ENCODE peak calls at places on chromosomes 12 and 14, in six cellular contexts. One of them, this sample, is unnamed.

GRCh38 chr14:104895786-104896642 is 28.7 kb upstream of the PLD4 start:
- DNase-seq in iris pigment epithelial cell: no peak
- DNase-seq in GM20000: no peak
- DNase-seq in OCI-M1: peak
- DNase-seq in RCC 7860: no peak
- DNase-seq in naive B cell: no peak
- DNase-seq in this sample: no peak

GRCh38 chr12:112901271-112901670 is 5.5 kb upstream of the OAS1 start:
- DNase-seq in GM20000: no peak
- DNase-seq in OCI-M1: no peak
- DNase-seq in naive B cell: no peak
- DNase-seq in iris pigment epithelial cell: no peak
- DNase-seq in RCC 7860: no peak
- DNase-seq in this sample: no peak

GRCh38 chr14:96754162-96754844 is 42.9 kb upstream of the VRK1 start:
- DNase-seq in iris pigment epithelial cell: peak
- DNase-seq in RCC 7860: no peak
- DNase-seq in naive B cell: no peak
- DNase-seq in GM20000: no peak
- DNase-seq in OCI-M1: no peak
- DNase-seq in this sample: no peak

GRCh38 chr14:79256311-79256879 is 954.9 kb downstream of the DIO2 start:
- DNase-seq in RCC 7860: no peak
- DNase-seq in iris pigment epithelial cell: no peak
- DNase-seq in OCI-M1: peak
- DNase-seq in GM20000: no peak
- DNase-seq in naive B cell: no peak
- DNase-seq in this sample: no peak

GRCh38 chr12:93020998-93021597 is 92.0 kb upstream of the EEA1 start:
- DNase-seq in GM20000: no peak
- DNase-seq in OCI-M1: peak
- DNase-seq in iris pigment epithelial cell: no peak
- DNase-seq in naive B cell: no peak
- DNase-seq in RCC 7860: no peak
- DNase-seq in this sample: no peak

GRCh38 chr12:119363037-119363436 is 28.5 kb downstream of the CCDC60 start:
- DNase-seq in iris pigment epithelial cell: no peak
- DNase-seq in GM20000: no peak
- DNase-seq in naive B cell: no peak
- DNase-seq in RCC 7860: no peak
- DNase-seq in OCI-M1: no peak
- DNase-seq in this sample: no peak

GRCh38 chr14:61034416-61035100 is 53.5 kb downstream of the SLC38A6 start:
- DNase-seq in naive B cell: no peak
- DNase-seq in iris pigment epithelial cell: no peak
- DNase-seq in OCI-M1: peak
- DNase-seq in GM20000: peak
- DNase-seq in RCC 7860: no peak
- DNase-seq in this sample: no peak

GRCh38 chr12:68483592-68484373 is 126.9 kb upstream of the RAP1B start:
- DNase-seq in RCC 7860: no peak
- DNase-seq in OCI-M1: peak
- DNase-seq in iris pigment epithelial cell: peak
- DNase-seq in GM20000: no peak
- DNase-seq in naive B cell: no peak
- DNase-seq in this sample: no peak

GRCh38 chr12:107053709-107054108 is 39.6 kb downstream of the CRY1 start:
- DNase-seq in iris pigment epithelial cell: no peak
- DNase-seq in GM20000: no peak
- DNase-seq in naive B cell: no peak
- DNase-seq in OCI-M1: no peak
- DNase-seq in RCC 7860: no peak
- DNase-seq in this sample: no peak

GRCh38 chr12:32331133-32331532 is 68.2 kb upstream of the FGD4 start:
- DNase-seq in RCC 7860: no peak
- DNase-seq in iris pigment epithelial cell: peak
- DNase-seq in naive B cell: no peak
- DNase-seq in GM20000: no peak
- DNase-seq in OCI-M1: no peak
- DNase-seq in this sample: peak

GRCh38 chr12:69553626-69554248 is 31.5 kb upstream of the CCT2 start:
- DNase-seq in RCC 7860: no peak
- DNase-seq in OCI-M1: no peak
- DNase-seq in GM20000: peak
- DNase-seq in naive B cell: no peak
- DNase-seq in iris pigment epithelial cell: peak
- DNase-seq in this sample: peak

GRCh38 chr14:91300283-91300841 is 55.9 kb upstream of the GPR68 start:
- DNase-seq in GM20000: no peak
- DNase-seq in iris pigment epithelial cell: peak
- DNase-seq in RCC 7860: no peak
- DNase-seq in OCI-M1: no peak
- DNase-seq in naive B cell: no peak
- DNase-seq in this sample: peak

GRCh38 chr14:90558983-90559590 is 162.3 kb downstream of the CALM1 start:
- DNase-seq in iris pigment epithelial cell: no peak
- DNase-seq in RCC 7860: no peak
- DNase-seq in OCI-M1: no peak
- DNase-seq in GM20000: no peak
- DNase-seq in naive B cell: no peak
- DNase-seq in this sample: no peak

GRCh38 chr12:131537267-131537920 is 173.5 kb upstream of the SFSWAP start:
- DNase-seq in OCI-M1: no peak
- DNase-seq in GM20000: no peak
- DNase-seq in RCC 7860: no peak
- DNase-seq in naive B cell: no peak
- DNase-seq in iris pigment epithelial cell: no peak
- DNase-seq in this sample: no peak

GRCh38 chr14:72830356-72830755 is 63.5 kb downstream of the DPF3 start:
- DNase-seq in naive B cell: no peak
- DNase-seq in GM20000: no peak
- DNase-seq in iris pigment epithelial cell: no peak
- DNase-seq in OCI-M1: no peak
- DNase-seq in RCC 7860: no peak
- DNase-seq in this sample: no peak

GRCh38 chr12:42296503-42297109 is 29.3 kb downstream of the ZCRB1 start:
- DNase-seq in RCC 7860: no peak
- DNase-seq in iris pigment epithelial cell: peak
- DNase-seq in naive B cell: no peak
- DNase-seq in OCI-M1: peak
- DNase-seq in GM20000: no peak
- DNase-seq in this sample: no peak

GRCh38 chr14:65421201-65421981 is 8.9 kb downstream of the FUT8 start:
- DNase-seq in OCI-M1: peak
- DNase-seq in GM20000: no peak
- DNase-seq in iris pigment epithelial cell: peak
- DNase-seq in naive B cell: no peak
- DNase-seq in RCC 7860: peak
- DNase-seq in this sample: peak

GRCh38 chr12:94640134-94640928 is 10.0 kb downstream of the TMCC3 start:
- DNase-seq in naive B cell: no peak
- DNase-seq in GM20000: peak
- DNase-seq in iris pigment epithelial cell: peak
- DNase-seq in OCI-M1: no peak
- DNase-seq in RCC 7860: peak
- DNase-seq in this sample: peak

GRCh38 chr14:32375663-32376062 is 46.6 kb downstream of the AKAP6 start:
- DNase-seq in GM20000: no peak
- DNase-seq in naive B cell: no peak
- DNase-seq in RCC 7860: no peak
- DNase-seq in iris pigment epithelial cell: no peak
- DNase-seq in OCI-M1: no peak
- DNase-seq in this sample: no peak

GRCh38 chr12:47828967-47829482 is 9.3 kb upstream of the HDAC7 start:
- DNase-seq in RCC 7860: no peak
- DNase-seq in naive B cell: no peak
- DNase-seq in GM20000: no peak
- DNase-seq in OCI-M1: peak
- DNase-seq in iris pigment epithelial cell: peak
- DNase-seq in this sample: peak

GRCh38 chr12:54404061-54405004 is 14.7 kb downstream of the ITGA5 start:
- DNase-seq in naive B cell: no peak
- DNase-seq in iris pigment epithelial cell: peak
- DNase-seq in RCC 7860: no peak
- DNase-seq in GM20000: no peak
- DNase-seq in OCI-M1: peak
- DNase-seq in this sample: no peak

GRCh38 chr14:89217876-89218275 is 199.2 kb downstream of the FOXN3 start:
- DNase-seq in iris pigment epithelial cell: no peak
- DNase-seq in naive B cell: no peak
- DNase-seq in OCI-M1: no peak
- DNase-seq in GM20000: no peak
- DNase-seq in RCC 7860: no peak
- DNase-seq in this sample: no peak

GRCh38 chr12:67482751-67483661 is 165.5 kb upstream of the DYRK2 start:
- DNase-seq in GM20000: peak
- DNase-seq in RCC 7860: no peak
- DNase-seq in iris pigment epithelial cell: peak
- DNase-seq in OCI-M1: peak
- DNase-seq in naive B cell: peak
- DNase-seq in this sample: peak

GRCh38 chr14:92647499-92648279 is 100.7 kb downstream of the LGMN start:
- DNase-seq in RCC 7860: no peak
- DNase-seq in iris pigment epithelial cell: peak
- DNase-seq in OCI-M1: no peak
- DNase-seq in GM20000: no peak
- DNase-seq in naive B cell: no peak
- DNase-seq in this sample: no peak

GRCh38 chr12:2297004-2297403 is 244.2 kb downstream of the CACNA1C start:
- DNase-seq in iris pigment epithelial cell: no peak
- DNase-seq in OCI-M1: no peak
- DNase-seq in GM20000: no peak
- DNase-seq in naive B cell: no peak
- DNase-seq in RCC 7860: no peak
- DNase-seq in this sample: no peak

This sample was measured in A172.